ENCODE peak calls at places on chromosomes 16 and 17, in nine cellular contexts. One of them, this sample, is unnamed.
A peak's percentile ranks its signal among the peaks of the same experiment; 100 is the strongest.

GRCh38 chr17:50863221-50863843 is 2.8 kb downstream of the TOB1 start:
- DNase-seq in heart left ventricle: no peak
- DNase-seq in cardiac muscle cell: peak; percentile 48
- DNase-seq in AG09319: no peak
- DNase-seq in RWPE1: no peak
- DNase-seq in glutamatergic neuron: peak; percentile 77
- DNase-seq in fibroblast of mammary gland: peak; percentile 61
- DNase-seq in left ventricle myocardium inferior: no peak
- DNase-seq in nephron progenitor cell: peak; percentile 46
- DNase-seq in this sample: peak; percentile 51

GRCh38 chr16:58022601-58023371 is 2.8 kb upstream of the MMP15 start:
- DNase-seq in nephron progenitor cell: no peak
- DNase-seq in cardiac muscle cell: peak; percentile 82
- DNase-seq in RWPE1: peak; percentile 59
- DNase-seq in AG09319: no peak
- DNase-seq in fibroblast of mammary gland: peak; percentile 76
- DNase-seq in left ventricle myocardium inferior: peak; percentile 81
- DNase-seq in glutamatergic neuron: peak; percentile 27
- DNase-seq in heart left ventricle: peak; percentile 82
- DNase-seq in this sample: peak; percentile 39

GRCh38 chr17:9237661-9238301 is 216.5 kb downstream of the NTN1 start:
- DNase-seq in fibroblast of mammary gland: no peak
- DNase-seq in RWPE1: no peak
- DNase-seq in heart left ventricle: no peak
- DNase-seq in nephron progenitor cell: no peak
- DNase-seq in cardiac muscle cell: no peak
- DNase-seq in left ventricle myocardium inferior: no peak
- DNase-seq in glutamatergic neuron: peak; percentile 44
- DNase-seq in AG09319: no peak
- DNase-seq in this sample: no peak

GRCh38 chr17:55086635-55087058 is 118.1 kb downstream of the STXBP4 start:
- DNase-seq in glutamatergic neuron: no peak
- DNase-seq in cardiac muscle cell: peak; percentile 89
- DNase-seq in left ventricle myocardium inferior: no peak
- DNase-seq in heart left ventricle: no peak
- DNase-seq in nephron progenitor cell: no peak
- DNase-seq in fibroblast of mammary gland: peak; percentile 89
- DNase-seq in RWPE1: no peak
- DNase-seq in AG09319: peak; percentile 49
- DNase-seq in this sample: no peak

GRCh38 chr17:36544049-36544319 is 735 bp upstream of the GGNBP2 start:
- DNase-seq in glutamatergic neuron: no peak
- DNase-seq in nephron progenitor cell: no peak
- DNase-seq in RWPE1: peak; percentile 10
- DNase-seq in fibroblast of mammary gland: peak; percentile 64
- DNase-seq in AG09319: no peak
- DNase-seq in heart left ventricle: no peak
- DNase-seq in left ventricle myocardium inferior: peak; percentile 35
- DNase-seq in cardiac muscle cell: peak; percentile 66
- DNase-seq in this sample: peak; percentile 21

GRCh38 chr16:67526149-67526732 is 2.4 kb upstream of the RIPOR1 start:
- DNase-seq in fibroblast of mammary gland: no peak
- DNase-seq in glutamatergic neuron: no peak
- DNase-seq in nephron progenitor cell: no peak
- DNase-seq in cardiac muscle cell: peak; percentile 32
- DNase-seq in RWPE1: peak; percentile 51
- DNase-seq in heart left ventricle: no peak
- DNase-seq in left ventricle myocardium inferior: no peak
- DNase-seq in AG09319: no peak
- DNase-seq in this sample: no peak

GRCh38 chr17:68682913-68683312 is 81.7 kb upstream of the FAM20A start:
- DNase-seq in glutamatergic neuron: no peak
- DNase-seq in RWPE1: no peak
- DNase-seq in nephron progenitor cell: no peak
- DNase-seq in heart left ventricle: no peak
- DNase-seq in AG09319: no peak
- DNase-seq in cardiac muscle cell: no peak
- DNase-seq in left ventricle myocardium inferior: no peak
- DNase-seq in fibroblast of mammary gland: peak; percentile 25
- DNase-seq in this sample: no peak

GRCh38 chr16:85564277-85565051 is 48.7 kb upstream of the GSE1 start:
- DNase-seq in AG09319: no peak
- DNase-seq in nephron progenitor cell: no peak
- DNase-seq in heart left ventricle: no peak
- DNase-seq in glutamatergic neuron: no peak
- DNase-seq in fibroblast of mammary gland: no peak
- DNase-seq in RWPE1: no peak
- DNase-seq in cardiac muscle cell: no peak
- DNase-seq in left ventricle myocardium inferior: no peak
- DNase-seq in this sample: no peak

GRCh38 chr17:71208111-71208704 is 912.6 kb upstream of the SOX9 start:
- DNase-seq in glutamatergic neuron: no peak
- DNase-seq in RWPE1: peak; percentile 71
- DNase-seq in nephron progenitor cell: no peak
- DNase-seq in AG09319: peak; percentile 28
- DNase-seq in heart left ventricle: no peak
- DNase-seq in left ventricle myocardium inferior: no peak
- DNase-seq in cardiac muscle cell: peak; percentile 9
- DNase-seq in fibroblast of mammary gland: peak; percentile 83
- DNase-seq in this sample: no peak

GRCh38 chr16:12458591-12459400 is 344.9 kb downstream of the CPPED1 start:
- DNase-seq in glutamatergic neuron: no peak
- DNase-seq in heart left ventricle: peak; percentile 29
- DNase-seq in left ventricle myocardium inferior: peak; percentile 25
- DNase-seq in nephron progenitor cell: no peak
- DNase-seq in fibroblast of mammary gland: no peak
- DNase-seq in cardiac muscle cell: peak; percentile 13
- DNase-seq in AG09319: no peak
- DNase-seq in RWPE1: no peak
- DNase-seq in this sample: no peak

GRCh38 chr17:5069724-5070123 is 8.5 kb upstream of the ZFP3 start:
- DNase-seq in RWPE1: no peak
- DNase-seq in glutamatergic neuron: no peak
- DNase-seq in fibroblast of mammary gland: no peak
- DNase-seq in cardiac muscle cell: no peak
- DNase-seq in AG09319: no peak
- DNase-seq in heart left ventricle: no peak
- DNase-seq in left ventricle myocardium inferior: no peak
- DNase-seq in nephron progenitor cell: no peak
- DNase-seq in this sample: no peak

GRCh38 chr17:29250666-29251065 is 4.0 kb downstream of the CRYBA1 start:
- DNase-seq in cardiac muscle cell: no peak
- DNase-seq in left ventricle myocardium inferior: no peak
- DNase-seq in fibroblast of mammary gland: peak; percentile 65
- DNase-seq in AG09319: no peak
- DNase-seq in nephron progenitor cell: no peak
- DNase-seq in heart left ventricle: no peak
- DNase-seq in glutamatergic neuron: no peak
- DNase-seq in RWPE1: no peak
- DNase-seq in this sample: no peak

GRCh38 chr16:51592013-51592501 is 441.0 kb upstream of the SALL1 start:
- DNase-seq in glutamatergic neuron: no peak
- DNase-seq in heart left ventricle: no peak
- DNase-seq in fibroblast of mammary gland: no peak
- DNase-seq in cardiac muscle cell: no peak
- DNase-seq in RWPE1: no peak
- DNase-seq in AG09319: no peak
- DNase-seq in nephron progenitor cell: peak; percentile 44
- DNase-seq in left ventricle myocardium inferior: no peak
- DNase-seq in this sample: no peak

GRCh38 chr16:73771196-73771595 is 525.4 kb upstream of the PSMD7 start:
- DNase-seq in nephron progenitor cell: no peak
- DNase-seq in glutamatergic neuron: no peak
- DNase-seq in AG09319: no peak
- DNase-seq in cardiac muscle cell: peak; percentile 2
- DNase-seq in left ventricle myocardium inferior: no peak
- DNase-seq in fibroblast of mammary gland: no peak
- DNase-seq in heart left ventricle: no peak
- DNase-seq in RWPE1: no peak
- DNase-seq in this sample: no peak

GRCh38 chr17:58250344-58251011 is 12.1 kb downstream of the LPO start:
- DNase-seq in RWPE1: no peak
- DNase-seq in nephron progenitor cell: no peak
- DNase-seq in AG09319: no peak
- DNase-seq in glutamatergic neuron: no peak
- DNase-seq in cardiac muscle cell: no peak
- DNase-seq in heart left ventricle: no peak
- DNase-seq in left ventricle myocardium inferior: no peak
- DNase-seq in fibroblast of mammary gland: no peak
- DNase-seq in this sample: no peak

GRCh38 chr17:58249270-58250133 is 11.1 kb downstream of the LPO start:
- DNase-seq in heart left ventricle: peak; percentile 70
- DNase-seq in glutamatergic neuron: peak; percentile 90
- DNase-seq in left ventricle myocardium inferior: peak; percentile 64
- DNase-seq in fibroblast of mammary gland: peak; percentile 40
- DNase-seq in nephron progenitor cell: peak; percentile 84
- DNase-seq in cardiac muscle cell: peak; percentile 67
- DNase-seq in RWPE1: peak; percentile 82
- DNase-seq in AG09319: peak; percentile 8
- DNase-seq in this sample: peak; percentile 58

GRCh38 chr17:58252141-58252540 is 13.8 kb downstream of the LPO start:
- DNase-seq in left ventricle myocardium inferior: no peak
- DNase-seq in cardiac muscle cell: no peak
- DNase-seq in glutamatergic neuron: no peak
- DNase-seq in RWPE1: no peak
- DNase-seq in nephron progenitor cell: no peak
- DNase-seq in fibroblast of mammary gland: no peak
- DNase-seq in heart left ventricle: no peak
- DNase-seq in AG09319: no peak
- DNase-seq in this sample: no peak

GRCh38 chr17:58253082-58253481 is 14.7 kb downstream of the LPO start:
- DNase-seq in left ventricle myocardium inferior: no peak
- DNase-seq in AG09319: no peak
- DNase-seq in RWPE1: no peak
- DNase-seq in glutamatergic neuron: no peak
- DNase-seq in nephron progenitor cell: no peak
- DNase-seq in fibroblast of mammary gland: no peak
- DNase-seq in heart left ventricle: no peak
- DNase-seq in cardiac muscle cell: no peak
- DNase-seq in this sample: no peak

GRCh38 chr17:58254803-58255202 is 16.4 kb downstream of the LPO start:
- DNase-seq in nephron progenitor cell: no peak
- DNase-seq in RWPE1: no peak
- DNase-seq in cardiac muscle cell: no peak
- DNase-seq in glutamatergic neuron: no peak
- DNase-seq in heart left ventricle: no peak
- DNase-seq in AG09319: no peak
- DNase-seq in fibroblast of mammary gland: no peak
- DNase-seq in left ventricle myocardium inferior: no peak
- DNase-seq in this sample: no peak
- TF ChIP-seq CTCF in nephron progenitor cell: no peak
- TF ChIP-seq CTCF in RWPE1: no peak
- TF ChIP-seq CTCF in cardiac muscle cell: no peak
- TF ChIP-seq CTCF in glutamatergic neuron: no peak
- TF ChIP-seq CTCF in heart left ventricle: no peak
- TF ChIP-seq CTCF in AG09319: no peak
- TF ChIP-seq CTCF in fibroblast of mammary gland: no peak
- TF ChIP-seq CTCF in left ventricle myocardium inferior: no peak
- TF ChIP-seq CTCF in this sample: no peak

GRCh38 chr17:17774009-17774881 is 62.5 kb downstream of the SREBF1 start:
- DNase-seq in glutamatergic neuron: no peak
- DNase-seq in RWPE1: peak; percentile 78
- DNase-seq in cardiac muscle cell: peak; percentile 30
- DNase-seq in fibroblast of mammary gland: peak; percentile 70
- DNase-seq in AG09319: no peak
- DNase-seq in heart left ventricle: no peak
- DNase-seq in left ventricle myocardium inferior: peak; percentile 34
- DNase-seq in nephron progenitor cell: no peak
- DNase-seq in this sample: no peak
- TF ChIP-seq CTCF in glutamatergic neuron: no peak
- TF ChIP-seq CTCF in RWPE1: peak; percentile 40
- TF ChIP-seq CTCF in cardiac muscle cell: peak; percentile 32
- TF ChIP-seq CTCF in fibroblast of mammary gland: peak; percentile 45
- TF ChIP-seq CTCF in AG09319: peak; percentile 20
- TF ChIP-seq CTCF in heart left ventricle: no peak
- TF ChIP-seq CTCF in left ventricle myocardium inferior: peak; percentile 40
- TF ChIP-seq CTCF in nephron progenitor cell: no peak
- TF ChIP-seq CTCF in this sample: no peak

GRCh38 chr17:27332052-27332403 is 38.1 kb downstream of the WSB1 start:
- DNase-seq in cardiac muscle cell: no peak
- DNase-seq in AG09319: no peak
- DNase-seq in left ventricle myocardium inferior: no peak
- DNase-seq in fibroblast of mammary gland: no peak
- DNase-seq in RWPE1: no peak
- DNase-seq in nephron progenitor cell: no peak
- DNase-seq in heart left ventricle: no peak
- DNase-seq in glutamatergic neuron: no peak
- DNase-seq in this sample: no peak

GRCh38 chr17:27333410-27333980 is 39.6 kb downstream of the WSB1 start:
- DNase-seq in cardiac muscle cell: no peak
- DNase-seq in nephron progenitor cell: no peak
- DNase-seq in heart left ventricle: no peak
- DNase-seq in fibroblast of mammary gland: no peak
- DNase-seq in AG09319: no peak
- DNase-seq in left ventricle myocardium inferior: no peak
- DNase-seq in glutamatergic neuron: no peak
- DNase-seq in RWPE1: no peak
- DNase-seq in this sample: no peak

GRCh38 chr17:27336217-27336616 is 42.3 kb downstream of the WSB1 start:
- DNase-seq in nephron progenitor cell: no peak
- DNase-seq in RWPE1: no peak
- DNase-seq in left ventricle myocardium inferior: no peak
- DNase-seq in heart left ventricle: no peak
- DNase-seq in AG09319: no peak
- DNase-seq in glutamatergic neuron: no peak
- DNase-seq in cardiac muscle cell: no peak
- DNase-seq in fibroblast of mammary gland: no peak
- DNase-seq in this sample: no peak

GRCh38 chr17:27329146-27329805 is 35.4 kb downstream of the WSB1 start:
- DNase-seq in cardiac muscle cell: no peak
- DNase-seq in AG09319: no peak
- DNase-seq in nephron progenitor cell: no peak
- DNase-seq in glutamatergic neuron: no peak
- DNase-seq in heart left ventricle: no peak
- DNase-seq in fibroblast of mammary gland: no peak
- DNase-seq in RWPE1: no peak
- DNase-seq in left ventricle myocardium inferior: no peak
- DNase-seq in this sample: no peak

GRCh38 chr17:27332485-27333409 is 38.8 kb downstream of the WSB1 start:
- DNase-seq in RWPE1: peak; percentile 91
- DNase-seq in cardiac muscle cell: peak; percentile 99
- DNase-seq in left ventricle myocardium inferior: peak; percentile 98
- DNase-seq in glutamatergic neuron: peak; percentile 96
- DNase-seq in AG09319: peak; percentile 91
- DNase-seq in heart left ventricle: peak; percentile 98
- DNase-seq in fibroblast of mammary gland: peak; percentile 95
- DNase-seq in nephron progenitor cell: peak; percentile 95
- DNase-seq in this sample: peak; percentile 93
- TF ChIP-seq CTCF in RWPE1: peak; percentile 85
- TF ChIP-seq CTCF in cardiac muscle cell: peak; percentile 80
- TF ChIP-seq CTCF in left ventricle myocardium inferior: peak; percentile 96
- TF ChIP-seq CTCF in glutamatergic neuron: peak; percentile 55
- TF ChIP-seq CTCF in AG09319: peak; percentile 91
- TF ChIP-seq CTCF in heart left ventricle: peak; percentile 82
- TF ChIP-seq CTCF in fibroblast of mammary gland: peak; percentile 60
- TF ChIP-seq CTCF in nephron progenitor cell: peak; percentile 62
- TF ChIP-seq CTCF in this sample: peak; percentile 92

DNA sequence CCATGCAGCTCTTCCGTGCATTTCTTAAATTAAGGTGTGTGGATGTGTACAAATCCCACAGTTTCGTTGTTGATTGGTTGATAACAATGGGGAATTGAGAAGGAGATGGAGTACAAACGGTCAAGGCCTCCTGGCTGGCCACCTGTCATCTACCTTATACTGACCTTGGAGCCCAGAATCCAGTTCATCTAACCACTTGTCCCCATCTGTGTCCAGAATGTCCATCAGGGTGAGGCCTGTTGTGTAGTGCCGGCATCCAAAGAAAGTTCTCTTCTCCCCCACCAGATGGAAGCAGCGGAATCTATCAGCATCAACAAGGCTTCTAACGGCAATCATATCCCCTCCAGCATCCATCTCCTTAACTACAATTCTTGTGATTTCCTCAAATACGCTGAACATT is 1.5 kb downstream of the GSDMB start:
- DNase-seq in left ventricle myocardium inferior: no peak
- DNase-seq in heart left ventricle: no peak
- DNase-seq in RWPE1: no peak
- DNase-seq in nephron progenitor cell: no peak
- DNase-seq in AG09319: no peak
- DNase-seq in glutamatergic neuron: no peak
- DNase-seq in fibroblast of mammary gland: peak; percentile 28
- DNase-seq in cardiac muscle cell: peak; percentile 15
- DNase-seq in this sample: no peak
- TF ChIP-seq CTCF in left ventricle myocardium inferior: peak; percentile 24
- TF ChIP-seq CTCF in heart left ventricle: no peak
- TF ChIP-seq CTCF in RWPE1: no peak
- TF ChIP-seq CTCF in nephron progenitor cell: no peak
- TF ChIP-seq CTCF in AG09319: peak; percentile 17
- TF ChIP-seq CTCF in glutamatergic neuron: no peak
- TF ChIP-seq CTCF in fibroblast of mammary gland: peak; percentile 32
- TF ChIP-seq CTCF in cardiac muscle cell: peak; percentile 21
- TF ChIP-seq CTCF in this sample: no peak